ENCODE peak calls at places on chromosomes 12 and 14, in six cellular contexts. W, G, O, D, Q and B are unnamed samples.

GRCh38 chr12:53806689-53807088 is 54.9 kb upstream of the CISTR start:
- DNase-seq in O (no peak), Q (no peak), G (no peak), W (no peak), D (no peak), B (no peak)

GRCh38 chr12:65699251-65699650 is 125.0 kb upstream of the HMGA2 start:
- DNase-seq in Q (no peak), D (no peak), W (peak; percentile 57), G (no peak), O (no peak), B (no peak)

GRCh38 chr12:123056053-123056452 is 75.6 kb downstream of the ARL6IP4 start:
- DNase-seq in D (no peak), Q (no peak), W (no peak), G (no peak), O (no peak), B (no peak)

GRCh38 chr14:30266290-30266689 is 292.7 kb upstream of the G2E3 start:
- DNase-seq in W (no peak), Q (no peak), D (no peak), O (no peak), G (no peak), B (no peak)

GRCh38 chr12:13036881-13037280 is 7.3 kb upstream of the FAM234B start:
- DNase-seq in G (no peak), D (no peak), O (no peak), W (no peak), Q (no peak), B (no peak)

GRCh38 chr12:111084172-111084571 is 163.8 kb upstream of the MYL2 start:
- DNase-seq in D (no peak), Q (no peak), W (no peak), G (no peak), O (no peak), B (no peak)

GRCh38 chr12:7645395-7646177 is 20.1 kb downstream of the APOBEC1 start:
- DNase-seq in W (peak; percentile 3), G (no peak), O (no peak), Q (no peak), D (no peak), B (no peak)

GRCh38 chr14:29941401-29941800 is 13.8 kb upstream of the PRKD1 start:
- DNase-seq in O (no peak), D (no peak), Q (no peak), W (no peak), G (no peak), B (no peak)

GRCh38 chr14:77037338-77037782 is 8.9 kb upstream of the IRF2BPL start:
- DNase-seq in Q (no peak), O (no peak), W (no peak), D (no peak), G (no peak), B (no peak)

GRCh38 chr12:78888583-78888982 is 24.0 kb downstream of the SYT1 start:
- DNase-seq in W (no peak), Q (no peak), D (no peak), O (no peak), G (no peak), B (no peak)

GRCh38 chr14:59482471-59483331 is 1.5 kb downstream of the L3HYPDH start:
- DNase-seq in Q (no peak), O (no peak), G (no peak), W (peak; percentile 82), D (no peak), B (no peak)

GRCh38 chr12:52582489-52582888 is 8.8 kb upstream of the KRT74 start:
- DNase-seq in W (no peak), G (no peak), D (no peak), Q (no peak), O (no peak), B (no peak)

GRCh38 chr12:52142431-52142830 is 49.4 kb downstream of the KRT80 start:
- DNase-seq in O (no peak), D (no peak), W (no peak), G (no peak), Q (no peak), B (no peak)

GRCh38 chr12:90672081-90672480 is 282.9 kb downstream of the CCER1 start:
- DNase-seq in G (no peak), O (no peak), D (no peak), Q (no peak), W (no peak), B (no peak)

GRCh38 chr14:104392001-104392395 is 187.6 kb upstream of the C14orf180 start:
- DNase-seq in D (no peak), W (no peak), O (no peak), Q (peak; percentile 67), G (no peak), B (no peak)

GRCh38 chr14:21367582-21368144 is 16.2 kb downstream of the SUPT16H start:
- DNase-seq in W (no peak), D (no peak), O (no peak), G (no peak), Q (no peak), B (no peak)

GRCh38 chr12:121794532-121795028 is 1.1 kb upstream of the RHOF start:
- DNase-seq in D (no peak), W (no peak), G (no peak), Q (no peak), O (no peak), B (no peak)

GRCh38 chr14:22316473-22316872 is 272.6 kb downstream of the DAD1 start:
- DNase-seq in Q (no peak), W (no peak), G (no peak), D (no peak), O (no peak), B (no peak)

GRCh38 chr14:71324767-71325272 is 417.6 kb downstream of the PCNX1 start:
- DNase-seq in O (no peak), G (no peak), Q (no peak), D (no peak), W (no peak), B (no peak)

GRCh38 chr12:47458273-47458672 is 247.6 kb downstream of the RPAP3 start:
- DNase-seq in G (no peak), Q (no peak), W (no peak), D (no peak), O (no peak), B (no peak)

GRCh38 chr14:64761441-64762043 is 57.3 kb downstream of the PLEKHG3 start:
- DNase-seq in O (no peak), Q (no peak), W (no peak), G (no peak), D (no peak), B (no peak)

GRCh38 chr12:131120831-131121271 is 167.1 kb downstream of the ADGRD1 start:
- DNase-seq in Q (no peak), W (no peak), D (no peak), G (peak; percentile 4), O (no peak), B (no peak)

GRCh38 chr12:70427611-70428010 is 61.5 kb downstream of the KCNMB4 start:
- DNase-seq in D (no peak), G (no peak), W (no peak), Q (no peak), O (no peak), B (no peak)

GRCh38 chr12:17215754-17216153 is 609.8 kb upstream of the LMO3 start:
- DNase-seq in Q (no peak), D (no peak), W (no peak), G (no peak), O (no peak), B (no peak)

GRCh38 chr12:65670775-65671174 is 153.5 kb upstream of the HMGA2 start:
- DNase-seq in Q (no peak), O (no peak), W (no peak), D (no peak), G (no peak), B (no peak)

GRCh38 chr12:126617312-126617711 is 1552.1 kb downstream of the AACS start:
- DNase-seq in W (no peak), O (no peak), G (no peak), D (peak; percentile 23), Q (no peak), B (no peak)
- TF ChIP-seq CTCF in W (peak; percentile 74), O (peak; percentile 54), G (peak; percentile 55), D (peak; percentile 58), Q (no peak), B (no peak)

GRCh38 chr12:724194-724855 is 28.1 kb upstream of the WNK1 start:
- DNase-seq in Q (no peak), G (no peak), O (no peak), W (no peak), D (no peak), B (no peak)

GRCh38 chr12:713281-713875 is 39.0 kb upstream of the WNK1 start:
- DNase-seq in D (no peak), W (no peak), G (no peak), Q (no peak), O (no peak), B (no peak)

GRCh38 chr12:720231-720941 is 32.0 kb upstream of the WNK1 start:
- DNase-seq in G (no peak), O (no peak), Q (no peak), W (no peak), D (no peak), B (no peak)

GRCh38 chr12:716506-716905 is 35.9 kb upstream of the WNK1 start:
- DNase-seq in D (no peak), W (no peak), Q (no peak), G (no peak), O (peak; percentile 36), B (no peak)

GRCh38 chr12:718756-719138 is 33.6 kb upstream of the WNK1 start:
- DNase-seq in G (no peak), Q (no peak), W (no peak), O (no peak), D (no peak), B (no peak)
- TF ChIP-seq CTCF in G (no peak), Q (no peak), W (no peak), O (no peak), D (no peak), B (no peak)

GRCh38 chr12:57110189-57111045 is 745 bp downstream of the STAT6 start:
- DNase-seq in G (no peak), W (no peak), Q (peak; percentile 64), O (peak; percentile 80), D (peak; percentile 67), B (no peak)
- TF ChIP-seq CTCF in G (no peak), W (no peak), Q (no peak), O (peak; percentile 10), D (peak; percentile 29), B (no peak)

DNA sequence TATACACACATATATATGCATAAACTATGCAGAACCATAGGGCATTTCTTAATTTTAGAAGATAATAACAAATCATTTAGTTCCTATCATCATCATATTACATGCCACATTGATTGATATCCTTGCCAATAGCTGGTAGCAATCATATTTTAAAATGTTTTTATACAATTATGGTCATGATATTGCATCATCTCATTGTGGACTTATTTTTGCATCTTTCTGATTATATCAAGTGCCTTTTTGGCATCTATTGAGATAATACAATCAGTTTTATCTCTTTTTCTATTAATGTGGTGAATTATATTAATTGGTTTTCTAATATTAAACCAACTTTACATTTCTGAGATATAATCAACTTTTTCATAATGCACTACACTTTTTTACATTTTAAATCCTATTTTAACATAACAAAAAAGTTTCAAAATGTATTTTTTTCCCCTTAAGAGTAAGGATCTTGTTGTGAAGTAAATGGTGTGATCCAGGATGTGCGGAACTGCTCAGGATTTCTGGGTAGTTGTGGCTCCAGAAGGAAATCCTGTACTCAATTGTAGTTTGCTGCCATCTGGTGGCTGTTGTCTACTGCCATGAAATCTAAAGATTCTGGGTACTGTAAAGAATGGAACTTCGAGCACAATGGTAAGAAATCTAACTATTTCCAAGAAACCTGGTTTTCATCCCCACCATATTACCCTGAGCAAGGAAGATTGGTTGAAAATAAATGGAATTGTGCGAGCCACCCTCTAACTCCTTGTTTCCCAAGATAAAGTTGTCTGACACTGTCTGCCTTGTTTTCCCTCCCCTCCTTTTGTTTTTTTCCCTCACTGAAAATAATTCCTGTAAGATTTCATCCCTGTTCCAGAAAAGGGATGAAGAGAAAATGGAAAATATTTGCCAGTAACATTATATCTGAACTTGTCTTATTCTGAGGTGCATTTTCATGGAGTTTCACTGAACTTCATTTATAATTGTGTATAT is 17.0 kb downstream of the OR9K2 start:
- DNase-seq in W (peak; percentile 0), O (no peak), Q (peak; percentile 55), D (peak; percentile 63), G (no peak), B (no peak)
- TF ChIP-seq CTCF in W (peak; percentile 66), O (peak; percentile 76), Q (peak; percentile 81), D (peak; percentile 82), G (peak; percentile 87), B (peak; percentile 73)